ENCODE peak calls at places on chromosomes 1 and 21, in five cellular contexts. O, F, U, Q and S are unnamed samples.

GRCh38 chr1:147598631-147599361 is 57.5 kb downstream of the BCL9 start:
- DNase-seq in O (peak; percentile 38), F (no peak), U (peak; percentile 31), Q (no peak), S (no peak)

GRCh38 chr1:205700865-205701401 is 20.6 kb upstream of the SLC45A3 start:
- DNase-seq in O (no peak), F (no peak), U (no peak), Q (no peak), S (no peak)

GRCh38 chr1:177091036-177091435 is 73.5 kb downstream of the ASTN1 start:
- DNase-seq in O (no peak), F (no peak), U (no peak), Q (no peak), S (no peak)

GRCh38 chr21:36917487-36918158 is 48.8 kb downstream of the HLCS start:
- DNase-seq in O (no peak), F (peak; percentile 35), U (no peak), Q (no peak), S (no peak)

GRCh38 chr1:2783435-2784397 is 17.8 kb downstream of the TTC34 start:
- DNase-seq in O (no peak), F (no peak), U (no peak), Q (no peak), S (no peak)

GRCh38 chr1:12113433-12114339 is 50.6 kb downstream of the TNFRSF8 start:
- DNase-seq in O (no peak), F (no peak), U (no peak), Q (no peak), S (no peak)

GRCh38 chr1:181765627-181766026 is 282.3 kb downstream of the CACNA1E start:
- DNase-seq in O (no peak), F (no peak), U (no peak), Q (no peak), S (no peak)

GRCh38 chr1:153544453-153545066 is 1.0 kb downstream of the S100A4 start:
- DNase-seq in O (peak; percentile 25), F (no peak), U (peak; percentile 15), Q (no peak), S (no peak)

GRCh38 chr1:212651521-212651920 is 43.0 kb downstream of the ATF3 start:
- DNase-seq in O (no peak), F (no peak), U (no peak), Q (no peak), S (no peak)

GRCh38 chr1:159171688-159172501 is 480 bp downstream of the CADM3 start:
- DNase-seq in O (peak; percentile 33), F (no peak), U (no peak), Q (no peak), S (no peak)

GRCh38 chr1:228554107-228554506 is 66.9 kb downstream of the RNF187 start:
- DNase-seq in O (no peak), F (no peak), U (no peak), Q (no peak), S (no peak)

GRCh38 chr1:150150511-150151021 is 850 bp downstream of the PLEKHO1 start:
- DNase-seq in O (no peak), F (peak; percentile 60), U (no peak), Q (no peak), S (no peak)

GRCh38 chr1:33363470-33363861 is 42.6 kb upstream of the A3GALT2 start:
- DNase-seq in O (no peak), F (no peak), U (no peak), Q (no peak), S (no peak)

GRCh38 chr21:15472641-15473040 is 257.1 kb upstream of the USP25 start:
- DNase-seq in O (no peak), F (no peak), U (no peak), Q (no peak), S (no peak)

GRCh38 chr1:1215881-1216605 is 2.1 kb upstream of the TNFRSF4 start:
- DNase-seq in O (no peak), F (no peak), U (no peak), Q (no peak), S (no peak)

GRCh38 chr1:1216770-1217620 is 3.0 kb upstream of the TNFRSF4 start:
- DNase-seq in O (no peak), F (no peak), U (no peak), Q (no peak), S (no peak)

GRCh38 chr1:1213919-1214599 is at the start of gene TNFRSF4:
- DNase-seq in O (no peak), F (no peak), U (no peak), Q (no peak), S (no peak)

GRCh38 chr1:1213153-1213918 is 617 bp downstream of the TNFRSF4 start:
- DNase-seq in O (no peak), F (no peak), U (no peak), Q (no peak), S (no peak)

GRCh38 chr1:1215266-1215676 is 1.3 kb upstream of the TNFRSF4 start:
- DNase-seq in O (no peak), F (no peak), U (no peak), Q (no peak), S (no peak)
- TF ChIP-seq CTCF in O (no peak), F (no peak), U (no peak), Q (no peak), S (no peak)

GRCh38 chr21:25422610-25423608 is 184.4 kb downstream of the MRPL39 start:
- DNase-seq in O (no peak), F (no peak), U (no peak), Q (no peak), S (no peak)

GRCh38 chr21:25420831-25421230 is 186.4 kb downstream of the MRPL39 start:
- DNase-seq in O (no peak), F (no peak), U (no peak), Q (no peak), S (no peak)

GRCh38 chr21:25424045-25424444 is 183.2 kb downstream of the MRPL39 start:
- DNase-seq in O (no peak), F (no peak), U (no peak), Q (no peak), S (no peak)

GRCh38 chr21:25424674-25425073 is 182.6 kb downstream of the MRPL39 start:
- DNase-seq in O (no peak), F (no peak), U (no peak), Q (no peak), S (no peak)

DNA sequence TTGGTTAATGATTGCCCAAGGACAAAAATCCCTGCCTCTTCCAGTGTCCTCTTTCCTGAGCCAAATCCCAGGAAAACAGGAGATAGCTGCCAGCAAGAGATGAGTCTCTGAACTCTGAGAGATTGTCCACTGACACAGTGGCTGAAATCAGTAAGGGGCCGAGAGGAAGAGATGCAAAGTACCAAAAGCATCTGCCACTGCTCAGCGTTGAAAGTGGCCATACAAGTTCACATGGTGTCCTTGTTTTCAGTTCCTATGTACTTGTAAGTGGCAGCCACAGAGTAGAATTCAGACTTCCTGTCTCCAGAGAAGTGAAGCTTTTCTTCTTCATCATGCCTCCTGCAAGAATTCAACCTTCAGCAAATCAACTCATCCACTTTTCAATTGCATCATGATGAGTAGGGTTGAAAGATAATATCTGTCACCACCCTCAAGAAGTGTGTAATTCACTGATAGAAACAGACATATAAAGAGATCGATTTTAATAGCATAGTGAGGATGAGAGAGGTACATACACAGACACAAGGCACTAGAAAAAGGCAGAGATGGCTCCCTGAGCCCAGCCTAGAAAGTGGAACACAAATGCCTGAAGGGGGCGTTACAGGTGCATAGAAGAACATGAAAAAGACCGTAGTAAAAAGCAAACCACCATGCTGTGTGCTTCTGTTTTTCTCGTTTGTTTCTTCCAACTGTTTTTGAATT is 185.8 kb downstream of the MRPL39 start:
- DNase-seq in O (peak; percentile 29), F (no peak), U (peak; percentile 29), Q (peak; percentile 6), S (no peak)
- TF ChIP-seq CTCF in O (peak; percentile 18), F (no peak), U (peak; percentile 73), Q (peak; percentile 30), S (peak; percentile 51)

GRCh38 chr1:160425847-160426246 is 25.5 kb downstream of the VANGL2 start:
- DNase-seq in O (no peak), F (no peak), U (no peak), Q (no peak), S (no peak)
- TF ChIP-seq CTCF in O (no peak), F (no peak), U (no peak), Q (no peak), S (no peak)

GRCh38 chr1:77759090-77760028 is at the start of gene USP33:
- DNase-seq in O (peak; percentile 82), F (peak; percentile 92), U (peak; percentile 94), Q (peak; percentile 54), S (peak; percentile 80)
- TF ChIP-seq CTCF in O (no peak), F (no peak), U (no peak), Q (no peak), S (no peak)